ENCODE peak calls at places on chromosomes 11 and 22, in six cellular contexts. E is psoas muscle, H is posterior vena cava, X is HS-5, N is naive B cell, L is Calu3. M is an unnamed sample.
A peak's percentile ranks its signal among the peaks of the same experiment; 100 is the strongest.

GRCh38 chr11:10606536-10607208 is 38.2 kb upstream of the LYVE1 start:
- DNase-seq in E (no peak), H (no peak), X (no peak), N (peak; percentile 62), L (no peak), M (peak; percentile 10)

GRCh38 chr22:40764743-40765441 is 54.3 kb downstream of the SLC25A17 start:
- DNase-seq in E (no peak), H (no peak), X (no peak), N (peak; percentile 67), L (no peak), M (no peak)

GRCh38 chr22:35782504-35782903 is 64.8 kb downstream of the APOL5 start:
- DNase-seq in E (no peak), H (no peak), X (no peak), N (no peak), L (no peak), M (no peak)

GRCh38 chr22:35622132-35622913 is 5.2 kb upstream of the MB start:
- DNase-seq in E (peak; percentile 90), H (no peak), X (no peak), N (no peak), L (peak; percentile 62), M (no peak)

GRCh38 chr22:49892226-49892899 is 25.9 kb downstream of the ALG12 start:
- DNase-seq in E (peak; percentile 82), H (peak; percentile 57), X (no peak), N (no peak), L (no peak), M (no peak)

GRCh38 chr11:73173755-73174494 is 31.8 kb upstream of the FCHSD2 start:
- DNase-seq in E (peak; percentile 88), H (peak; percentile 84), X (no peak), N (no peak), L (no peak), M (no peak)

GRCh38 chr22:30453731-30454510 is 17.9 kb downstream of the SEC14L3 start:
- DNase-seq in E (no peak), H (no peak), X (no peak), N (no peak), L (peak; percentile 23), M (no peak)

GRCh38 chr11:60658409-60658808 is 41.0 kb upstream of the MS4A8 start:
- DNase-seq in E (no peak), H (no peak), X (no peak), N (no peak), L (no peak), M (no peak)

GRCh38 chr11:10770626-10771254 is 19.7 kb downstream of the CTR9 start:
- DNase-seq in E (peak; percentile 68), H (no peak), X (no peak), N (peak; percentile 14), L (peak; percentile 67), M (no peak)

GRCh38 chr11:43315966-43316365 is 4.2 kb downstream of the API5 start:
- DNase-seq in E (no peak), H (no peak), X (no peak), N (no peak), L (no peak), M (no peak)

GRCh38 chr22:44759430-44760310 is 7.3 kb downstream of the ARHGAP8 start:
- DNase-seq in E (no peak), H (no peak), X (no peak), N (no peak), L (no peak), M (no peak)

GRCh38 chr22:31081963-31082605 is 966 bp downstream of the SMTN start:
- DNase-seq in E (no peak), H (no peak), X (peak; percentile 67), N (no peak), L (no peak), M (no peak)

GRCh38 chr11:131745405-131745804 is 375.0 kb downstream of the NTM start:
- DNase-seq in E (no peak), H (no peak), X (no peak), N (no peak), L (no peak), M (no peak)

GRCh38 chr22:43795320-43795719 is 16.8 kb downstream of the EFCAB6 start:
- DNase-seq in E (no peak), H (no peak), X (no peak), N (no peak), L (no peak), M (no peak)

GRCh38 chr11:115996808-115997188 is 492.6 kb upstream of the CADM1 start:
- DNase-seq in E (no peak), H (no peak), X (no peak), N (no peak), L (no peak), M (no peak)

GRCh38 chr11:88434333-88434976 is 96.9 kb upstream of the CTSC start:
- DNase-seq in E (no peak), H (no peak), X (no peak), N (no peak), L (no peak), M (no peak)

GRCh38 chr11:76835928-76836612 is 24.6 kb upstream of the ACER3 start:
- DNase-seq in E (no peak), H (no peak), X (peak; percentile 44), N (no peak), L (peak; percentile 17), M (no peak)

GRCh38 chr22:32080904-32081303 is 37.8 kb downstream of the SLC5A1 start:
- DNase-seq in E (no peak), H (no peak), X (peak; percentile 23), N (no peak), L (peak; percentile 55), M (no peak)

GRCh38 chr11:75689861-75690641 is 21.2 kb upstream of the MAP6 start:
- DNase-seq in E (no peak), H (no peak), X (no peak), N (peak; percentile 74), L (no peak), M (no peak)

GRCh38 chr22:36377022-36377631 is 10.6 kb downstream of the MYH9 start:
- DNase-seq in E (no peak), H (no peak), X (no peak), N (peak; percentile 66), L (no peak), M (no peak)

GRCh38 chr11:128302425-128303186 is 284.8 kb downstream of the ETS1 start:
- DNase-seq in E (no peak), H (no peak), X (no peak), N (peak; percentile 78), L (no peak), M (no peak)

GRCh38 chr22:43381693-43382092 is 30.1 kb upstream of the MPPED1 start:
- DNase-seq in E (no peak), H (peak; percentile 32), X (no peak), N (no peak), L (no peak), M (no peak)

GRCh38 chr11:86288776-86289507 is 13.1 kb upstream of the HIKESHI start:
- DNase-seq in E (no peak), H (no peak), X (no peak), N (no peak), L (no peak), M (no peak)

GRCh38 chr11:118807800-118808778 is 17.1 kb upstream of the DDX6 start:
- DNase-seq in E (no peak), H (no peak), X (no peak), N (peak; percentile 45), L (no peak), M (no peak)

GRCh38 chr11:88520391-88520790 is 182.9 kb upstream of the CTSC start:
- DNase-seq in E (no peak), H (no peak), X (peak; percentile 30), N (no peak), L (no peak), M (no peak)

GRCh38 chr22:24582111-24582814 is 10.6 kb downstream of the LRRC75B start:
- DNase-seq in E (no peak), H (peak; percentile 88), X (no peak), N (no peak), L (no peak), M (no peak)